ENCODE peak calls at places on chromosomes 16 and 17, in nine cellular contexts. H, C, W, B, N, I, P, O and Q are unnamed samples.

GRCh38 chr16:88744520-88744835 is 38.2 kb downstream of the CTU2 start:
- DNase-seq in H (no peak), C (no peak), W (no peak), B (no peak), N (no peak), I (no peak), P (no peak), O (no peak), Q (no peak)

GRCh38 chr16:29883987-29884386 is 15.4 kb downstream of the SEZ6L2 start:
- DNase-seq in H (no peak), C (no peak), W (no peak), B (no peak), N (no peak), I (no peak), P (no peak), O (no peak), Q (no peak)

GRCh38 chr17:16301963-16302855 is 51.1 kb downstream of the CENPV start:
- DNase-seq in H (no peak), C (no peak), W (no peak), B (no peak), N (peak; percentile 18), I (no peak), P (no peak), O (no peak), Q (no peak)

GRCh38 chr17:19978803-19979202 is 1.2 kb upstream of the AKAP10 start:
- DNase-seq in H (no peak), C (no peak), W (no peak), B (no peak), N (no peak), I (no peak), P (no peak), O (no peak), Q (no peak)

GRCh38 chr16:75472908-75473877 is 8.7 kb upstream of the TMEM170A start:
- DNase-seq in H (no peak), C (no peak), W (no peak), B (no peak), N (no peak), I (no peak), P (no peak), O (no peak), Q (no peak)

GRCh38 chr16:15484662-15485061 is 50.3 kb downstream of the BMERB1 start:
- DNase-seq in H (no peak), C (no peak), W (no peak), B (no peak), N (no peak), I (no peak), P (no peak), O (no peak), Q (no peak)

GRCh38 chr17:44473367-44473766 is 29.8 kb downstream of the GPATCH8 start:
- DNase-seq in H (no peak), C (no peak), W (no peak), B (no peak), N (no peak), I (no peak), P (no peak), O (no peak), Q (no peak)

GRCh38 chr17:78746263-78746948 is 35.7 kb downstream of the CYTH1 start:
- DNase-seq in H (no peak), C (no peak), W (no peak), B (no peak), N (no peak), I (no peak), P (no peak), O (no peak), Q (no peak)

GRCh38 chr16:19900590-19900989 is 15.9 kb upstream of the GPRC5B start:
- DNase-seq in H (no peak), C (no peak), W (no peak), B (no peak), N (no peak), I (no peak), P (no peak), O (no peak), Q (no peak)

GRCh38 chr17:50976951-50977472 is 110.9 kb upstream of the TOB1 start:
- DNase-seq in H (peak; percentile 41), C (no peak), W (no peak), B (no peak), N (no peak), I (no peak), P (no peak), O (no peak), Q (no peak)

GRCh38 chr16:89957214-89957785 is 8.7 kb downstream of the DEF8 start:
- DNase-seq in H (no peak), C (no peak), W (no peak), B (no peak), N (no peak), I (no peak), P (no peak), O (no peak), Q (no peak)

GRCh38 chr17:80469667-80470066 is 6.7 kb downstream of the NPTX1 start:
- DNase-seq in H (no peak), C (no peak), W (no peak), B (no peak), N (no peak), I (no peak), P (no peak), O (no peak), Q (no peak)

GRCh38 chr17:11238710-11239109 is 2.3 kb upstream of the SHISA6 start:
- DNase-seq in H (no peak), C (no peak), W (no peak), B (no peak), N (no peak), I (no peak), P (no peak), O (no peak), Q (no peak)

GRCh38 chr16:57475711-57476339 is 10.5 kb downstream of the DOK4 start:
- DNase-seq in H (no peak), C (peak; percentile 67), W (peak; percentile 86), B (peak; percentile 61), N (no peak), I (peak; percentile 85), P (peak; percentile 51), O (peak; percentile 21), Q (no peak)

GRCh38 chr17:34176440-34176839 is 78.6 kb upstream of the CCL2 start:
- DNase-seq in H (no peak), C (no peak), W (no peak), B (no peak), N (no peak), I (no peak), P (no peak), O (no peak), Q (no peak)

GRCh38 chr16:78513838-78514237 is 414.4 kb downstream of the WWOX start:
- DNase-seq in H (no peak), C (no peak), W (no peak), B (no peak), N (no peak), I (no peak), P (no peak), O (no peak), Q (no peak)

GRCh38 chr17:556431-556995 is 158.1 kb downstream of the VPS53 start:
- DNase-seq in H (no peak), C (no peak), W (no peak), B (no peak), N (no peak), I (no peak), P (no peak), O (no peak), Q (no peak)

GRCh38 chr16:22007509-22008214 is at the start of gene MOSMO:
- DNase-seq in H (peak; percentile 52), C (peak; percentile 86), W (peak; percentile 69), B (peak; percentile 77), N (peak; percentile 85), I (peak; percentile 68), P (peak; percentile 79), O (peak; percentile 73), Q (peak; percentile 88)

GRCh38 chr17:50514936-50515702 is 6.9 kb downstream of the MYCBPAP start:
- DNase-seq in H (no peak), C (no peak), W (no peak), B (no peak), N (peak; percentile 78), I (no peak), P (no peak), O (no peak), Q (no peak)

GRCh38 chr17:75996665-75997590 is 3.7 kb upstream of the CDK3 start:
- DNase-seq in H (no peak), C (peak; percentile 49), W (peak; percentile 36), B (peak; percentile 33), N (no peak), I (peak; percentile 21), P (peak; percentile 89), O (no peak), Q (peak; percentile 62)